ENCODE peak calls at places on chromosomes 12 and 14, in seven cellular contexts. F is kidney; Z is activated CD8-positive, alpha-beta memory T cell treated with anti-CD3 and anti-CD28 coated beads for 24 hours; P is activated T-cell treated with anti-CD3 and anti-CD28 coated beads for 48 hours; R is GM03348; J is astrocyte of the cerebellum; M is naive thymus-derived CD8-positive, alpha-beta T cell. G is an unnamed sample.

GRCh38 chr12:115440438-115440837 is 756.5 kb upstream of the TBX3 start:
- DNase-seq in F (peak; percentile 79), Z (no peak), P (no peak), R (peak; percentile 54), J (peak; percentile 12), M (no peak), G (no peak)

GRCh38 chr14:55130194-55130550 is 1.1 kb downstream of the LGALS3 start:
- DNase-seq in F (no peak), Z (no peak), P (no peak), R (peak; percentile 59), J (no peak), M (no peak), G (no peak)

GRCh38 chr12:3218846-3219632 is 141.9 kb downstream of the TSPAN9 start:
- DNase-seq in F (no peak), Z (no peak), P (no peak), R (no peak), J (no peak), M (no peak), G (no peak)

GRCh38 chr12:128191380-128191779 is 75.6 kb upstream of the TMEM132C start:
- DNase-seq in F (no peak), Z (no peak), P (no peak), R (no peak), J (no peak), M (no peak), G (no peak)

GRCh38 chr12:49296836-49297694 is 2.1 kb downstream of the PRPH start:
- DNase-seq in F (peak; percentile 77), Z (peak; percentile 72), P (peak; percentile 48), R (peak; percentile 37), J (no peak), M (no peak), G (peak; percentile 90)

GRCh38 chr12:53735556-53735955 is 8.3 kb upstream of the CALCOCO1 start:
- DNase-seq in F (no peak), Z (no peak), P (no peak), R (no peak), J (no peak), M (no peak), G (no peak)

GRCh38 chr12:106416273-106416672 is 58.7 kb downstream of the POLR3B start:
- DNase-seq in F (no peak), Z (no peak), P (no peak), R (no peak), J (peak; percentile 69), M (no peak), G (no peak)

GRCh38 chr12:123779551-123779950 is 17.4 kb downstream of the DNAH10 start:
- DNase-seq in F (no peak), Z (no peak), P (no peak), R (no peak), J (no peak), M (no peak), G (no peak)

GRCh38 chr12:79407671-79408622 is 282.8 kb downstream of the PAWR start:
- DNase-seq in F (no peak), Z (no peak), P (no peak), R (peak; percentile 71), J (peak; percentile 90), M (no peak), G (no peak)

GRCh38 chr14:74881425-74882102 is at the start of gene DLST:
- DNase-seq in F (peak; percentile 95), Z (peak; percentile 97), P (peak; percentile 90), R (peak; percentile 97), J (peak; percentile 60), M (peak; percentile 84), G (peak; percentile 97)

GRCh38 chr12:78641837-78642423 is 222.6 kb upstream of the SYT1 start:
- DNase-seq in F (no peak), Z (no peak), P (no peak), R (no peak), J (no peak), M (no peak), G (no peak)

GRCh38 chr14:73289729-73290128 is 52.4 kb downstream of the PAPLN start:
- DNase-seq in F (no peak), Z (no peak), P (no peak), R (no peak), J (no peak), M (no peak), G (no peak)

GRCh38 chr12:54276368-54276767 is 3.6 kb downstream of the CBX5 start:
- DNase-seq in F (no peak), Z (no peak), P (no peak), R (no peak), J (no peak), M (no peak), G (no peak)

GRCh38 chr12:14841761-14842160 is 1.6 kb downstream of the ART4 start:
- DNase-seq in F (no peak), Z (no peak), P (no peak), R (peak; percentile 61), J (no peak), M (no peak), G (no peak)

GRCh38 chr14:52402812-52403526 is 88.9 kb downstream of the PTGER2 start:
- DNase-seq in F (no peak), Z (no peak), P (no peak), R (no peak), J (peak; percentile 83), M (no peak), G (no peak)

GRCh38 chr12:16347391-16348298 is at the start of gene MGST1:
- DNase-seq in F (no peak), Z (no peak), P (no peak), R (peak; percentile 75), J (no peak), M (no peak), G (no peak)

GRCh38 chr12:13530966-13531365 is 334.4 kb downstream of the EMP1 start:
- DNase-seq in F (no peak), Z (no peak), P (no peak), R (no peak), J (no peak), M (no peak), G (no peak)

GRCh38 chr12:115752913-115753726 is 524.4 kb downstream of the MED13L start:
- DNase-seq in F (no peak), Z (no peak), P (no peak), R (peak; percentile 79), J (peak; percentile 44), M (no peak), G (no peak)

GRCh38 chr14:105859717-105860614 is 333.6 kb downstream of the TMEM121 start:
- DNase-seq in F (peak; percentile 63), Z (peak; percentile 66), P (no peak), R (no peak), J (no peak), M (no peak), G (peak; percentile 54)

GRCh38 chr12:98354520-98354919 is 160.9 kb upstream of the TMPO start:
- DNase-seq in F (no peak), Z (no peak), P (no peak), R (no peak), J (no peak), M (no peak), G (no peak)

G was measured in chondrocyte.